ENCODE peak calls at places on chromosomes 5 and 9, in six cellular contexts. G is left lung, H is psoas muscle, D is MV-4-11, O is fibroblast of pulmonary artery, C is GM23248. J is an unnamed sample.

GRCh38 chr5:57383093-57383861 is 99.3 kb downstream of the ACTBL2 start:
- DNase-seq in D (peak; percentile 70), O (peak; percentile 93), G (no peak), H (no peak), C (peak; percentile 90), J (peak; percentile 80)

GRCh38 chr5:116486588-116486987 is 88.0 kb downstream of the SEMA6A start:
- DNase-seq in D (no peak), G (no peak), O (no peak), H (no peak), C (no peak), J (no peak)

GRCh38 chr9:38066907-38067610 is 2.0 kb downstream of the SHB start:
- DNase-seq in H (peak; percentile 59), O (peak; percentile 46), C (peak; percentile 63), D (no peak), G (peak; percentile 87), J (peak; percentile 74)

GRCh38 chr5:78509884-78510769 is 138.4 kb downstream of the LHFPL2 start:
- DNase-seq in H (peak; percentile 70), O (peak; percentile 61), G (peak; percentile 98), C (peak; percentile 61), D (peak; percentile 17), J (no peak)

GRCh38 chr9:27489087-27489876 is 34.8 kb upstream of the IFNK start:
- DNase-seq in G (no peak), H (no peak), O (no peak), C (no peak), D (peak; percentile 51), J (no peak)

GRCh38 chr9:37104183-37104889 is 16.0 kb upstream of the ZCCHC7 start:
- DNase-seq in O (peak; percentile 77), H (no peak), C (peak; percentile 95), G (no peak), D (peak; percentile 68), J (peak; percentile 77)

GRCh38 chr9:95822583-95823431 is 52.7 kb upstream of the ERCC6L2 start:
- DNase-seq in O (peak; percentile 83), H (no peak), D (peak; percentile 93), C (peak; percentile 72), G (no peak), J (peak; percentile 74)

GRCh38 chr9:27572918-27573698 is at the start of gene C9orf72:
- DNase-seq in C (peak; percentile 83), H (peak; percentile 78), D (no peak), G (peak; percentile 95), O (no peak), J (peak; percentile 87)

GRCh38 chr9:133727277-133727875 is 10.8 kb downstream of the SARDH start:
- DNase-seq in C (no peak), G (peak; percentile 59), D (no peak), H (no peak), O (no peak), J (no peak)

GRCh38 chr5:127820910-127821553 is 117.8 kb downstream of the CCDC192 start:
- DNase-seq in H (no peak), C (peak; percentile 43), D (peak; percentile 69), O (peak; percentile 22), G (no peak), J (no peak)

GRCh38 chr5:125061726-125062125 is 315.3 kb upstream of the ZNF608 start:
- DNase-seq in H (no peak), G (no peak), D (no peak), C (no peak), O (no peak), J (no peak)

GRCh38 chr9:18778846-18779245 is 254.2 kb downstream of the SAXO1 start:
- DNase-seq in C (no peak), O (peak; percentile 16), D (no peak), H (no peak), G (no peak), J (no peak)

GRCh38 chr5:154046486-154046885 is 7.7 kb downstream of the MFAP3 start:
- DNase-seq in G (no peak), D (no peak), H (no peak), C (no peak), O (peak; percentile 16), J (no peak)

GRCh38 chr9:76313771-76314170 is 80.5 kb downstream of the RFK start:
- DNase-seq in D (no peak), C (no peak), G (no peak), H (no peak), O (no peak), J (no peak)

GRCh38 chr5:107501965-107502691 is 168.6 kb downstream of the EFNA5 start:
- DNase-seq in G (no peak), H (no peak), O (peak; percentile 64), D (peak; percentile 54), C (no peak), J (no peak)

GRCh38 chr5:137281201-137281600 is 217.9 kb downstream of the SPOCK1 start:
- DNase-seq in C (no peak), H (no peak), O (peak; percentile 11), G (no peak), D (no peak), J (no peak)

GRCh38 chr9:124018731-124019697 is 7.4 kb downstream of the LHX2 start:
- DNase-seq in G (no peak), D (no peak), O (no peak), H (no peak), C (no peak), J (no peak)

GRCh38 chr9:77847626-77848025 is 184.0 kb downstream of the GNAQ start:
- DNase-seq in D (no peak), G (no peak), C (no peak), O (no peak), H (no peak), J (no peak)

GRCh38 chr5:78569441-78569840 is 79.1 kb downstream of the LHFPL2 start:
- DNase-seq in D (peak; percentile 12), O (peak; percentile 89), G (no peak), C (peak; percentile 7), H (peak; percentile 80), J (peak; percentile 80)

GRCh38 chr9:7408845-7409244 is 390.7 kb downstream of the DMAC1 start:
- DNase-seq in D (no peak), O (no peak), C (no peak), H (no peak), G (no peak), J (no peak)

GRCh38 chr5:54438601-54439399 is 16.7 kb upstream of the HSPB3 start:
- DNase-seq in G (no peak), D (peak; percentile 72), H (no peak), O (no peak), C (no peak), J (no peak)

GRCh38 chr5:173639-174600 is 17.4 kb upstream of the LRRC14B start:
- DNase-seq in C (no peak), H (peak; percentile 9), G (peak; percentile 68), D (no peak), O (no peak), J (no peak)

GRCh38 chr9:90065001-90065400 is 460.2 kb downstream of the GADD45G start:
- DNase-seq in G (no peak), D (no peak), O (no peak), C (no peak), H (no peak), J (no peak)

GRCh38 chr9:111298831-111299603 is 31.0 kb downstream of the OR2K2 start:
- DNase-seq in D (peak; percentile 68), G (no peak), H (peak; percentile 45), O (peak; percentile 85), C (peak; percentile 76), J (peak; percentile 87)

GRCh38 chr5:158384535-158385421 is 525.8 kb upstream of the CLINT1 start:
- DNase-seq in C (peak; percentile 97), G (no peak), O (peak; percentile 88), H (peak; percentile 22), D (peak; percentile 62), J (peak; percentile 91)

GRCh38 chr9:106468431-106468830 is 394.5 kb upstream of the ZNF462 start:
- DNase-seq in H (no peak), G (no peak), O (no peak), D (peak; percentile 1), C (no peak), J (no peak)

GRCh38 chr5:56737002-56737621 is 78.2 kb upstream of the MAP3K1 start:
- DNase-seq in O (peak; percentile 18), G (no peak), C (peak; percentile 44), D (peak; percentile 84), H (no peak), J (no peak)

J was measured in adipocyte.